ENCODE peak calls at places on chromosomes 13 and 19, in ten cellular contexts. C, R, O, N, Z, Q, M, P, I and T are unnamed samples. For H3K4me1, the result is how much of the 10 kb centered on the place peaks cover.

GRCh38 chr19:34282611-34283519 is 28.5 kb downstream of the GARRE1 start:
- DNase-seq in Q (no peak), P (no peak), Z (no peak), N (no peak), R (no peak), M (no peak), C (no peak), I (no peak), O (no peak), T (no peak)

GRCh38 chr19:51016798-51017683 is 2.5 kb downstream of the KLK10 start:
- DNase-seq in Z (no peak), P (no peak), M (peak), N (peak), C (peak), Q (peak), I (peak), O (peak), R (peak), T (no peak)

GRCh38 chr19:13693933-13694332 is 70.4 kb upstream of the MRI1 start:
- DNase-seq in N (no peak), Z (no peak), R (no peak), I (no peak), C (no peak), P (no peak), M (no peak), O (no peak), Q (no peak), T (no peak)

GRCh38 chr19:801030-801860 is 4.0 kb downstream of the PTBP1 start:
- DNase-seq in M (no peak), R (no peak), N (no peak), C (peak), Z (peak), I (no peak), Q (peak), P (peak), O (peak), T (peak)

GRCh38 chr13:43205421-43205820 is 182.0 kb downstream of the DNAJC15 start:
- DNase-seq in R (no peak), M (no peak), N (no peak), Z (no peak), Q (no peak), C (no peak), I (no peak), O (no peak), P (no peak), T (no peak)

GRCh38 chr19:15684828-15685227 is 11.9 kb downstream of the CYP4F12 start:
- DNase-seq in I (no peak), Z (no peak), Q (no peak), O (no peak), M (no peak), N (no peak), P (no peak), R (no peak), C (no peak), T (no peak)

GRCh38 chr13:25692156-25692555 is 320.4 kb downstream of the ATP8A2 start:
- DNase-seq in O (no peak), R (no peak), N (no peak), M (no peak), C (no peak), Z (no peak), I (peak), Q (no peak), P (no peak), T (no peak)

GRCh38 chr19:50044922-50045321 is 19.1 kb downstream of the ZNF473 start:
- DNase-seq in O (no peak), N (no peak), M (no peak), R (no peak), I (no peak), P (no peak), C (no peak), Z (no peak), Q (no peak), T (no peak)

GRCh38 chr13:114070098-114070799 is 62.2 kb downstream of the RASA3 start:
- DNase-seq in O (no peak), N (peak), P (peak), R (no peak), Z (no peak), I (no peak), Q (peak), C (peak), M (no peak), T (peak)

GRCh38 chr13:39773833-39774232 is 118.4 kb downstream of the COG6 start:
- DNase-seq in I (no peak), O (no peak), M (no peak), R (peak), P (no peak), N (no peak), Z (no peak), Q (no peak), C (no peak), T (no peak)

GRCh38 chr19:4388171-4389063 is 11.9 kb downstream of the SH3GL1 start:
- DNase-seq in N (no peak), Z (peak), M (no peak), Q (no peak), O (no peak), P (no peak), C (no peak), R (no peak), I (no peak), T (peak)

GRCh38 chr19:37951816-37952210 is 44.8 kb downstream of the SIPA1L3 start:
- DNase-seq in N (no peak), R (no peak), Z (no peak), M (no peak), P (no peak), O (no peak), I (no peak), C (no peak), Q (no peak), T (no peak)

GRCh38 chr19:3983936-3984583 is 1.2 kb downstream of the EEF2 start:
- DNase-seq in O (peak), R (peak), P (peak), I (peak), Z (no peak), C (no peak), M (peak), Q (peak), N (peak), T (peak)

GRCh38 chr19:34633806-34634205 is 43.2 kb downstream of the SCGB2B2 start:
- DNase-seq in O (no peak), P (no peak), Q (no peak), C (no peak), M (no peak), N (no peak), R (no peak), Z (no peak), I (no peak), T (no peak)

GRCh38 chr13:113943821-113944565 is 29.9 kb downstream of the C13orf46 start:
- DNase-seq in C (no peak), N (peak), Z (peak), O (peak), P (no peak), Q (peak), M (no peak), I (no peak), R (no peak), T (no peak)

GRCh38 chr13:35865341-35866240 is 265.6 kb downstream of the DCLK1 start:
- DNase-seq in P (peak), I (no peak), Q (no peak), Z (no peak), C (no peak), O (no peak), R (no peak), N (no peak), M (no peak), T (peak)

GRCh38 chr13:93248627-93249047 is 22.0 kb downstream of the GPC6 start:
- DNase-seq in O (peak), Z (no peak), M (no peak), P (peak), I (peak), Q (no peak), C (no peak), R (peak), N (no peak), T (peak)

GRCh38 chr19:48631254-48631653 is 5.9 kb downstream of the DBP start:
- DNase-seq in C (no peak), N (no peak), O (no peak), I (no peak), Q (no peak), Z (no peak), M (no peak), R (no peak), P (no peak), T (no peak)

GRCh38 chr19:48634036-48634342 is 3.2 kb downstream of the DBP start:
- DNase-seq in R (no peak), M (no peak), N (no peak), P (no peak), O (no peak), I (no peak), Z (no peak), Q (no peak), C (no peak), T (no peak)

GRCh38 chr19:48634424-48635262 is 2.5 kb downstream of the DBP start:
- DNase-seq in R (peak), P (peak), Q (peak), C (peak), Z (peak), M (peak), I (peak), N (peak), O (peak), T (peak)

GRCh38 chr19:48633148-48634035 is 3.8 kb downstream of the DBP start:
- DNase-seq in O (no peak), P (no peak), N (peak), Q (peak), M (no peak), I (no peak), C (peak), R (no peak), Z (no peak), T (no peak)

DNA sequence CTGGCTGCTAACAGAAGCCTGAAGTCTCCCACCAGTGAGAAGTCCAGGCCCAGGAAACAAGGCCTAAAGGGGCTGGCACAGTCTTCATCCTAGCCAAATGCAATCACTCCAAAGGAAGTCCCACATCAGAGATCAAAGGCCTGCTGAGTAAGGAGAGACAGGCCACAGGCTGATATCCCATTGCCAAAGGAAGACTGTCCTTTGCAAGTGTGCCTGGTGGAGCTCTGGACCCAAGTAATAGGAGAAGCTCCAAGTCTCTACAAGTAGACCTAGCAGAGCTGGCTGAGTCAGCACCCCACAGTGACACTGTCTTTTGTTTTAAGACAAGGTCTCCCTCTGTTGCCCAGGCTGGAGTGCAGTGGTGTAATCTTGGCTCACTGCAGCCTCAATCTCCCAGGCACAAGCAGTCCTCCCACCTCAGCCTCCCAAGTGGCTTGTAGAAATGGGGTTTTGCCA is 4.5 kb downstream of the DBP start:
- DNase-seq in P (no peak), I (no peak), N (no peak), C (no peak), M (no peak), Q (no peak), R (peak), Z (no peak), O (no peak), T (no peak)
- H3K4me1 ChIP-seq in P (under half), I (under half), N (under half), C (under half), M (under half), Q (half or more), R (under half), Z (half or more), O (under half), T (half or more)

DNA sequence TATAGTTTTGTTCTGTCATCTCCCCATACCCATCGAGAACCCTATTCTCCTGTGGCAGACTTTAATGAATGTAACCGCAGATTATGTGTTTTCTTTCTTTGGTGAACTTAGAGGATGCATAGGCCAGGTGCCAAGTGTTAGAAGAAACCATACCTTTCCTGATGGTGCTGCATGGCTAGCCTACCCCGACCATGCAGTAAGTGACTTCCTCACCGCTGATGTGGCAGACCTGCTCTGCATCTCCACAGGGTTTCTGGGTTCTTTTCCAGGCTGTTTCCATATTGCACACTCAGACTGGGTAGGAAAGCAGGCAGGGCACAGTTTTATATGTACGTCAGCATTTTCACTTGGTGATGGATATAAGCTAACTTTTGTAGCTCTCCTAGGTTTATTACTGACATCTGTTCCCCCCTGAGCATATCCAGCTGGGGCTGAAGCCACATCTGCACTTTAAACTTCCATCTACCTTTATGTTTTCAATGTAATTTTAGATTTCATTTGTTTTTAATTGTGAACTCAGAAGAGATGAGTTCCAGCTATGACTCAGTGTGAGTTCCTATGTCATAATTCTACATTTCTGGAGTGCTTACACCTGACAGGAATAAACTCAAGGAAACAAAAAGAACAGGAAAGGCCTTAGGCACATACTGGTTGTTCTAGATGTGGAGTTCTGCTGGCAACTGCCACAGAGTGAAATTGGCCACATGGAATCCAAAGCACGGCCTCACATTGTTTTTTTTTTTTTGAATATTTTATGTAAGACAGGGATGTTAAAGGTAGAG is 42.4 kb downstream of the LRCH1 start:
- DNase-seq in M (no peak), Z (no peak), N (no peak), C (peak), P (no peak), Q (no peak), R (peak), I (no peak), O (no peak), T (no peak)
- H3K4me1 ChIP-seq in M (under half), Z (half or more), N (under half), C (under half), P (half or more), Q (under half), R (under half), I (under half), O (under half), T (half or more)

DNA sequence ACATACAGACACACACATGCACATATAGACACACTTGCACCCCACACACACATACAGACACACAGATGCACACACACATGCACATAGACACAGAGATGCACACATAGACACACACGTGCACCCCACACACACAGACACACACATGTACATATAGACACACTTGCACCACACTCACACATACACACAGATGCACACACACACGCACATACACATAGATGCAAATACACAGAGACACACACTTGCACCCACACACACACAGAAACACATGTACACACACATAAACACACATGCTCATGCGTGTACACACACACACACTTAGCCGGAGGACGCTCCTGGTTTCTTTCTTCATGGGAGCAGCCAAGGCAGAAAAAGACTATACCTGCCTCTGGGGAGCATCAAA is 10.0 kb downstream of the COL4A2 start:
- DNase-seq in I (no peak), R (no peak), C (no peak), N (no peak), O (no peak), Z (no peak), M (no peak), Q (no peak), P (no peak), T (no peak)
- H3K4me1 ChIP-seq in I (under half), R (under half), C (under half), N (under half), O (under half), Z (half or more), M (under half), Q (under half), P (under half), T (under half)

DNA sequence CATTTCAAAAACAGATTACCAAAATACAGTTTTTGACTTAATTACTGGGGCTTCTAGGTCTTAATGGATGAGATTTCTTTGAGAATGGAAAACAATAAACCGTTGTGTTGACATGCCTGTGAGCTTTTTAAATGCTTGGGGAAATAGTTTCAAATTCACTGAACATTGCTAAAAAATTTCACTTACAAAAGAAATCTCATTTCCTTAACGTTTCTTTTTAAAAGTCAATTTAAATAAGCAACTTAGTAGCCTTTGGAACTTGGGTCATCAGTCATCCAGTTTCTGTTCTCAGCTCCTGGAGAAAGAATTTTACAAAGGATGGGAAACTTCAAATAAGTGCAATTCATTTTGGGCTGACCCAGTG is 4.4 kb downstream of the ZC3H4 start:
- DNase-seq in I (no peak), R (no peak), P (no peak), M (no peak), C (no peak), O (no peak), N (no peak), Z (no peak), Q (no peak), T (no peak)
- H3K4me1 ChIP-seq in I (under half), R (under half), P (under half), M (half or more), C (under half), O (under half), N (under half), Z (half or more), Q (under half), T (half or more)

DNA sequence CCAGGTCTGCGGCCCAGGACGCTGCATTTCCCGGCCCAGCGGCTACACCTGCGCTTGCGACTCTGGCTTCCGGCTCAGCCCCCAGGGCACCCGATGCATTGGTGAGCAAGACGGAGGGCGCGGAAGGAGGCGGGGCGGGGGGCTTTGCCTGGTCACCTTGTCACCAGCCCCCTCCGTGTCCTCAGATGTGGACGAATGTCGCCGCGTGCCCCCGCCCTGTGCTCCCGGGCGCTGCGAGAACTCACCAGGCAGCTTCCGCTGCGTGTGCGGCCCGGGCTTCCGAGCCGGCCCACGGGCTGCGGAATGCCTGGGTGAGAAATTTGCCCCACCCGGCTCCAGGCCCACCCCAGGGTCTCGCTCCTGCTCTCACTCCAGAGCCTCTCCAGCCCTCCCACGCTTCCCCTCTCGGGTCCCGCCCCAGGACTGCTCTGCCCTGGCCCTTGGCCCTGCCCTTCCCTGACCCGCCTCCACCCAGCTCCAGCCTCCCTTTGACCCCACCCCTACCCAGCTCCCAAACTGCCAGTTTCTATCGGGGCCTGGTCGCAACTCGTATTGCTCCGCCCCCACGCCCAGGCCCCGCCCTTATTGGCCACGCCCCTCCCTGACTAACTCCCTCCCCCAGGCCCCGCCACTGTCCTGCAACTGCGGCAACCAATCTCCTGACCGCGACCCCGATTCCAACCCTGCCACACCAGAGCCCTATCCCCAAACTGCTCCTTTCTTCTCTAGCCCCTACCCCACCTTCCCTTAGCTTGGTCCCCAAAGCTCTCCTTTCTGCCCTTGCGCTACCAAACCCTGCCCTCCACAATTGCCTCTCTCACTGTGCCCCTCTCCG is 8.6 kb downstream of the LTBP4 start:
- DNase-seq in O (peak), Q (peak), N (peak), R (no peak), Z (peak), I (peak), P (peak), C (peak), M (peak), T (peak)
- H3K4me1 ChIP-seq in O (under half), Q (half or more), N (under half), R (under half), Z (half or more), I (under half), P (under half), C (under half), M (half or more), T (half or more)